ENCODE peak calls at places on chromosomes 11 and 22, in seven cellular contexts. B, E, H, I, S, Q and M are unnamed samples.
A peak's percentile ranks its signal among the peaks of the same experiment; 100 is the strongest.

GRCh38 chr11:74646964-74647363 is 54.6 kb downstream of the POLD3 start:
- DNase-seq in B (no peak), E (peak; percentile 43), S (no peak), I (no peak), H (no peak), Q (no peak), M (no peak)

GRCh38 chr11:27162237-27162636 is 121.6 kb downstream of the BBOX1 start:
- DNase-seq in B (no peak), S (no peak), I (no peak), Q (no peak), E (no peak), H (no peak), M (no peak)

GRCh38 chr11:75722669-75723042 is 5.0 kb downstream of the MOGAT2 start:
- DNase-seq in Q (no peak), S (no peak), E (no peak), B (no peak), H (no peak), I (no peak), M (no peak)

GRCh38 chr22:49551897-49552659 is 275.6 kb downstream of the BRD1 start:
- DNase-seq in I (no peak), H (peak; percentile 46), B (no peak), E (no peak), S (no peak), Q (no peak), M (no peak)

GRCh38 chr11:44727114-44727372 is 281 bp downstream of the TSPAN18 start:
- DNase-seq in H (no peak), E (no peak), Q (no peak), I (no peak), S (no peak), B (no peak), M (no peak)

GRCh38 chr11:63560506-63561179 is 2.5 kb downstream of the PLAAT2 start:
- DNase-seq in Q (peak; percentile 60), S (no peak), E (no peak), H (peak; percentile 87), I (no peak), B (no peak), M (no peak)

GRCh38 chr22:49825436-49825835 is 2.2 kb downstream of the BRD1 start:
- DNase-seq in B (peak; percentile 83), Q (no peak), I (no peak), E (no peak), S (no peak), H (no peak), M (no peak)

GRCh38 chr11:29989181-29989580 is 27.6 kb downstream of the KCNA4 start:
- DNase-seq in I (no peak), E (no peak), S (no peak), H (no peak), Q (no peak), B (peak; percentile 32), M (no peak)

GRCh38 chr11:62337682-62338181 is 484 bp downstream of the ASRGL1 start:
- DNase-seq in Q (peak; percentile 35), E (peak; percentile 58), S (peak; percentile 60), I (peak; percentile 35), B (peak; percentile 38), H (peak; percentile 69), M (no peak)

GRCh38 chr11:104275992-104276391 is 112.0 kb upstream of the PDGFD start:
- DNase-seq in I (no peak), H (no peak), Q (no peak), S (no peak), E (no peak), B (peak; percentile 6), M (no peak)

GRCh38 chr11:26234451-26234850 is 97.5 kb upstream of the ANO3 start:
- DNase-seq in I (no peak), H (no peak), S (no peak), Q (no peak), B (peak; percentile 44), E (no peak), M (no peak)

GRCh38 chr11:33257160-33257896 is at the start of gene HIPK3:
- DNase-seq in Q (peak; percentile 87), I (peak; percentile 91), B (peak; percentile 94), H (peak; percentile 95), S (peak; percentile 93), E (peak; percentile 94), M (peak; percentile 81)

GRCh38 chr11:121236115-121237001 is 56.2 kb upstream of the SC5D start:
- DNase-seq in B (peak; percentile 62), S (no peak), E (peak; percentile 68), Q (no peak), I (no peak), H (no peak), M (no peak)

GRCh38 chr11:70132641-70133040 is 54.5 kb downstream of the ANO1 start:
- DNase-seq in E (no peak), H (no peak), Q (no peak), S (no peak), I (no peak), B (no peak), M (no peak)

GRCh38 chr11:110148775-110149744 is 55.9 kb downstream of the ZC3H12C start:
- DNase-seq in S (no peak), B (peak; percentile 71), Q (no peak), H (no peak), I (peak; percentile 14), E (no peak), M (no peak)

GRCh38 chr11:2853997-2854560 is 31.5 kb downstream of the CDKN1C start:
- DNase-seq in I (no peak), S (no peak), E (no peak), B (no peak), Q (no peak), H (no peak), M (no peak)

GRCh38 chr11:32575070-32575469 is 8.6 kb upstream of the EIF3M start:
- DNase-seq in Q (no peak), H (no peak), I (no peak), S (peak; percentile 12), B (no peak), E (no peak), M (no peak)

GRCh38 chr11:46100670-46101069 is 20.6 kb downstream of the PHF21A start:
- DNase-seq in E (no peak), S (no peak), B (no peak), I (no peak), Q (no peak), H (no peak), M (no peak)

GRCh38 chr11:33685061-33685460 is 15.6 kb downstream of the C11orf91 start:
- DNase-seq in H (no peak), S (no peak), I (no peak), B (peak; percentile 73), Q (no peak), E (no peak), M (no peak)

GRCh38 chr11:95306816-95307215 is 75.8 kb upstream of the SESN3 start:
- DNase-seq in I (no peak), Q (no peak), S (no peak), E (no peak), B (no peak), H (no peak), M (no peak)

GRCh38 chr11:45391168-45391850 is 105.2 kb upstream of the SYT13 start:
- DNase-seq in S (no peak), Q (no peak), E (no peak), H (peak; percentile 19), I (no peak), B (no peak), M (no peak)

GRCh38 chr22:40808018-40808841 is 10.9 kb downstream of the SLC25A17 start:
- DNase-seq in H (no peak), E (no peak), I (no peak), B (no peak), Q (no peak), S (no peak), M (no peak)

GRCh38 chr11:104917259-104918112 is 19.2 kb upstream of the CASP12 start:
- DNase-seq in Q (no peak), H (no peak), E (no peak), B (no peak), I (no peak), S (no peak), M (no peak)

GRCh38 chr11:45079943-45080719 is 66.3 kb upstream of the PRDM11 start:
- DNase-seq in I (no peak), E (no peak), Q (peak; percentile 51), S (no peak), B (no peak), H (no peak), M (no peak)

GRCh38 chr22:25750569-25751173 is 8.7 kb downstream of the MYO18B start:
- DNase-seq in Q (no peak), H (no peak), I (no peak), S (no peak), B (peak; percentile 6), E (no peak), M (no peak)

GRCh38 chr11:44224867-44225501 is 85.0 kb downstream of the ALX4 start:
- DNase-seq in S (no peak), B (peak; percentile 57), H (no peak), I (no peak), E (no peak), Q (no peak), M (no peak)

GRCh38 chr11:81986556-81987161 is 747.0 kb downstream of the FAM181B start:
- DNase-seq in I (no peak), E (no peak), S (no peak), Q (no peak), B (no peak), H (no peak), M (no peak)

GRCh38 chr11:71999813-72000590 is 1.3 kb downstream of the IL18BP start:
- DNase-seq in I (peak; percentile 29), S (no peak), B (no peak), E (no peak), Q (no peak), H (no peak), M (peak; percentile 84)

GRCh38 chr11:131408011-131408640 is 37.7 kb downstream of the NTM start:
- DNase-seq in E (peak; percentile 64), H (no peak), Q (no peak), I (no peak), B (peak; percentile 76), S (peak; percentile 74), M (peak; percentile 41)

DNA sequence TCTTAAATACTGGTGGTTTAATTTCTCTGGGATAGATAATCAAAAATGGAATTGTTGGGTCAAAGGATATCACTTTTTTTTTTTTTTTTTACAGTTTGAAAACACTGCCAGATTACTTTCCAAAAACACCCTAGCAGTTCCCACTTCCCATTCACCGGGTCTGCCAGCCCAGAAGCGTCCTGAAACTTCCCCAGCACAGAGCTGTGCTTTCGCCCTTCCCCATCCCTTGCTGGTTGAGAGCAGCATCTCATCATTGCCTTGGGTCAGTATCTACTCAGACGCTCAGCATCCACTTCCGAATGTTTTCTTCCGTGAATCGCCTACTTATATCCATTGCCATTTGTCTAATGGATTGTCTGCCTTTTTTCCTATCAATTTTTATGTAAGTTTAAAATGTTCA is 5.5 kb downstream of the CERK start:
- DNase-seq in S (no peak), B (no peak), E (no peak), I (no peak), Q (no peak), H (no peak), M (no peak)
- H3K4me1 ChIP-seq in S (peaks cover 6% of the 10 kb centered on the region), B (peaks cover 15% of the 10 kb centered on the region), E (peaks cover 29% of the 10 kb centered on the region), I (no peaks in the 10 kb centered on the region), Q (peaks cover 91% of the 10 kb centered on the region), H (peaks cover 59% of the 10 kb centered on the region), M (peaks cover 40% of the 10 kb centered on the region)

GRCh38 chr11:15668718-15669117 is 554.0 kb downstream of the INSC start:
- DNase-seq in I (no peak), E (no peak), Q (no peak), B (no peak), S (no peak), H (no peak), M (no peak)
- H3K4me1 ChIP-seq in I (no peaks in the 10 kb centered on the region), E (peaks cover 8% of the 10 kb centered on the region), Q (no peaks in the 10 kb centered on the region), B (no peaks in the 10 kb centered on the region), S (peaks cover 18% of the 10 kb centered on the region), H (peaks cover 4% of the 10 kb centered on the region), M (peaks cover 13% of the 10 kb centered on the region)

GRCh38 chr22:33940741-33941140 is 20.5 kb upstream of the LARGE1 start:
- DNase-seq in Q (no peak), B (no peak), I (no peak), E (no peak), S (no peak), H (no peak), M (no peak)
- H3K4me1 ChIP-seq in Q (no peaks in the 10 kb centered on the region), B (no peaks in the 10 kb centered on the region), I (no peaks in the 10 kb centered on the region), E (no peaks in the 10 kb centered on the region), S (no peaks in the 10 kb centered on the region), H (no peaks in the 10 kb centered on the region), M (no peaks in the 10 kb centered on the region)

GRCh38 chr11:73310661-73311393 is 2.8 kb downstream of the ARHGEF17 start:
- DNase-seq in Q (no peak), I (no peak), B (no peak), E (no peak), S (no peak), H (no peak), M (no peak)
- H3K4me1 ChIP-seq in Q (peaks cover 78% of the 10 kb centered on the region), I (peaks cover 3% of the 10 kb centered on the region), B (peaks cover 60% of the 10 kb centered on the region), E (peaks cover 63% of the 10 kb centered on the region), S (peaks cover 61% of the 10 kb centered on the region), H (peaks cover 64% of the 10 kb centered on the region), M (peaks cover 9% of the 10 kb centered on the region)